ENCODE peak calls at places on chromosomes 6 and 20, in four cellular contexts. Q is IMR-90, J is GM12878, L is K562. A is an unnamed sample. For H3K4me1, the result is how much of the 10 kb centered on the place peaks cover.

GRCh38 chr6:127516676-127517273 is 2.4 kb downstream of the MTCL3 start:
- DNase-seq in Q (peak), J (no peak), L (peak), A (peak)

GRCh38 chr20:5463007-5463686 is 146.4 kb upstream of the PROKR2 start:
- DNase-seq in Q (no peak), J (no peak), L (no peak), A (no peak)

GRCh38 chr20:47350691-47351545 is 5.6 kb downstream of the ZMYND8 start:
- DNase-seq in Q (no peak), J (no peak), L (no peak), A (no peak)

GRCh38 chr6:114108119-114109002 is 137.4 kb upstream of the HDAC2 start:
- DNase-seq in Q (peak), J (no peak), L (peak), A (peak)

GRCh38 chr6:139520321-139520768 is 145.9 kb upstream of the CITED2 start:
- DNase-seq in Q (no peak), J (no peak), L (no peak), A (no peak)

GRCh38 chr6:121956782-121957181 is 442.7 kb upstream of the HSF2 start:
- DNase-seq in Q (no peak), J (no peak), L (no peak), A (no peak)

GRCh38 chr20:60700728-60701127 is 551.3 kb upstream of the CDH4 start:
- DNase-seq in Q (no peak), J (no peak), L (no peak), A (no peak)

GRCh38 chr6:110270166-110270565 is 88.0 kb downstream of the METTL24 start:
- DNase-seq in Q (peak), J (no peak), L (no peak), A (no peak)

GRCh38 chr6:127606131-127606562 is 29.2 kb downstream of the C6orf58 start:
- DNase-seq in Q (peak), J (no peak), L (no peak), A (peak)

GRCh38 chr6:170265655-170266054 is 25.2 kb downstream of the DLL1 start:
- DNase-seq in Q (no peak), J (no peak), L (no peak), A (no peak)

GRCh38 chr6:159117031-159117430 is 52.2 kb upstream of the FNDC1 start:
- DNase-seq in Q (peak), J (no peak), L (no peak), A (no peak)

GRCh38 chr20:58584881-58585752 is 66.0 kb upstream of the STX16 start:
- DNase-seq in Q (peak), J (no peak), L (no peak), A (no peak)

GRCh38 chr20:37886851-37887297 is 16.1 kb upstream of the VSTM2L start:
- DNase-seq in Q (no peak), J (peak), L (no peak), A (no peak)

GRCh38 chr6:42735976-42736375 is 9.9 kb downstream of the TBCC start:
- DNase-seq in Q (no peak), J (no peak), L (no peak), A (no peak)

GRCh38 chr20:40565681-40566040 is 123.4 kb downstream of the MAFB start:
- DNase-seq in Q (no peak), J (no peak), L (no peak), A (no peak)

DNA sequence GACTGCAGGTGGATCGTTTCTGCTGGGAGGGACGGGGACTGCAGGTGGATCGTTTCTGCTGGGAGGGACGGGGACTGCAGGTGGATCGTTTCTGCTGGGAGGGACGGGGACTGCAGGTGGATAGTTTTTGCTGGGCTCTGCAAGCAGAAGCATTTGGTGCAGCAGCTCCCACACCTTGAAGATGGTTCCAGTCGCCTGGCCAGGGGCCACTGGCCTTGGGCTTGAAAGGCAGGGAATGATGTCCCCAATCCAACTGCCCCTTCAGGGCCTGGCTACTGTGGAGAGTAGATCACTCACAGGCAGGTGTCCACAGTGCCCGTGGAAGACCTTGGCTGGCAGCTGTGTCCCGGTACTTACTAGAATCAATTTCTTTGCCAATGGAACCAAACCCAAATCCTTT is 68.2 kb downstream of the PSMG4 start:
- DNase-seq in Q (no peak), J (no peak), L (no peak), A (no peak)
- TF ChIP-seq ELK1 in Q (no peak), J (no peak), L (no peak), A (no peak)

DNA sequence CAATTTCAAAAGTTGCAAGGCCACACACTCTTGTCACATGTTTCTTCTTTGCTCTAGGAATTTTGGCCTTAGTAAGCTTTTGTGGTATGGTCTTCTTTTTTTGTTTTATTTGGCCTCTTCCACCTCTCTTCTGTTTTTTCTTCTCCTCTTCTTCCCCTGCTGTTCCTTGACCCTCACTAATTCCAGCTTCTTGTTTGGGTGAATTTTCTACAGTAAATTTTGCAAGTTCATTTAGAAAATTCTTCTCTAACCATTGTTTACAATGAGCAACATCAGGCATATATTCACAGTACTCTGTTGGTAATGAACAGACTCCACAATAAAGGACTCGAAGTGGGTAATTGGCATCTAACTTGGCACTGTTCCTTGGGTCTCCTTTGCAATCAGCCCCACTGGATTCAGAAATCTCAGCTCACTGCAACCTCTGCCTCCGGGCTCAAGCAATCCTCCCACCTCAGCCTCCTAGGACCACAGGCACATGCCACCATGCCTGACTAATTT is 5.0 kb downstream of the ASIP start:
- DNase-seq in Q (no peak), J (no peak), L (no peak), A (no peak)
- H3K4me1 ChIP-seq in Q (under half), J (under half), L (under half), A (under half)

DNA sequence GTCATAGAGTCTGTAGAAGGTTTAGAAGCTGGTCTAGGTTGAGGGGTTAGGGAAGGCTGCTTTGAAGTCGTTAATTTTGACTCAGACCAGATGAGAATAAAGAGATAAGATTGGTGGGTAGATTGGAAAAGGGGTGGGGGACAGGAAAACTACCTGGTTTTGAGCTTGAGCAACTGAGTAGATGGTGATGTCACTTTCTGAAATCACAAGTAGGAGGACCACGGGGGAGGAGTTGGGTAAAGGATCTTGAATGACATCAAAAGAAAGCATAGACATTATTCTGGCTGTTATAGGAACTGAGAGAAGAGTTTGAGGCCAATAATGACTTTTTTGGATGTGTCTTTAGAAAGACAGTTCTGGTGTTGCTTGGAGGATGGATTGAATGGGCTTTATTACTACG is 4.1 kb upstream of the COL9A1 start:
- DNase-seq in Q (no peak), J (no peak), L (no peak), A (no peak)
- TF ChIP-seq ELK1 in Q (no peak), J (no peak), L (no peak), A (no peak)

GRCh38 chr6:37135835-37136694 is 33.9 kb upstream of the PIM1 start:
- DNase-seq in Q (no peak), J (no peak), L (no peak), A (no peak)

GRCh38 chr6:37136821-37137200 is 33.1 kb upstream of the PIM1 start:
- DNase-seq in Q (no peak), J (no peak), L (no peak), A (no peak)

GRCh38 chr6:37137201-37137880 is 32.6 kb upstream of the PIM1 start:
- DNase-seq in Q (peak), J (no peak), L (peak), A (peak)

GRCh38 chr6:37131960-37132253 is 38.0 kb upstream of the PIM1 start:
- DNase-seq in Q (no peak), J (no peak), L (no peak), A (no peak)

DNA sequence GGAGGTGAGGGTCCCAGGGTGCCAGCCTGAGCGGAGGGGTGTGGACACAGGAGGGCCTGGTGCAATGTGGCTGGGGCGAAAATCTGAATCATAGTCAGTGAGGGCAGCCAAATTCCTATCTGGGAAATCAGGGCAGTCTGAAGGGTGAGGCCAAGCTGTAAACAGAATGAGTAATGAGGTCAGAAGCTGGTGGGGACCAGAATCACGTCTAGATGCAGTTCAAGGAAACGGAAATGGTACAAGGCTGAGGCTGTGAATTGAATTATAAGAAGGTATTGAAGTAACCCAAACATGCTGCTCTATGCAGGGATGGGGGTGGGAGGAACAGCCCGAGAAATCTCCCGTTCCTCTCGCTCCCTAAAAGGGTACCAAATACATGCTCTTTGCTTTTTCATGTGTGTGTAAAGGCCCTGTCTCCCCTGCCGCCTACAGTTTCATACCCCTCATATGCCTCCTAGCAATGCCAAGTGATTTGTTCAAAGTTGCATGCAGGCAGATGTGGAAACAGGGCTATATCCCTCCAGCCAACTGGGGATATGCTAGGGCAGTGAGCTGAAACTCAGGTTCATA is 35.2 kb upstream of the PIM1 start:
- DNase-seq in Q (peak), J (no peak), L (no peak), A (peak)
- H3K4me1 ChIP-seq in Q (under half), J (under half), L (under half), A (half or more)

GRCh38 chr20:17024513-17025105 is 202.2 kb upstream of the PCSK2 start:
- DNase-seq in Q (peak), J (no peak), L (no peak), A (peak)

GRCh38 chr20:17026346-17026745 is 200.5 kb upstream of the PCSK2 start:
- DNase-seq in Q (peak), J (no peak), L (no peak), A (no peak)

GRCh38 chr20:17023811-17024210 is 203.0 kb upstream of the PCSK2 start:
- DNase-seq in Q (peak), J (no peak), L (no peak), A (no peak)

GRCh38 chr20:17029698-17030097 is 197.1 kb upstream of the PCSK2 start:
- DNase-seq in Q (no peak), J (no peak), L (no peak), A (no peak)
- TF ChIP-seq ELK1 in Q (no peak), J (no peak), L (no peak), A (no peak)

GRCh38 chr6:2731281-2731909 is 19.3 kb downstream of the MYLK4 start:
- DNase-seq in Q (no peak), J (no peak), L (no peak), A (no peak)
- H3K4me1 ChIP-seq in Q (under half), J (under half), L (under half), A (under half)

GRCh38 chr20:24245093-24245492 is 224.3 kb upstream of the SYNDIG1 start:
- DNase-seq in Q (no peak), J (no peak), L (no peak), A (no peak)
- TF ChIP-seq ELK1 in Q (no peak), J (no peak), L (no peak), A (no peak)

DNA sequence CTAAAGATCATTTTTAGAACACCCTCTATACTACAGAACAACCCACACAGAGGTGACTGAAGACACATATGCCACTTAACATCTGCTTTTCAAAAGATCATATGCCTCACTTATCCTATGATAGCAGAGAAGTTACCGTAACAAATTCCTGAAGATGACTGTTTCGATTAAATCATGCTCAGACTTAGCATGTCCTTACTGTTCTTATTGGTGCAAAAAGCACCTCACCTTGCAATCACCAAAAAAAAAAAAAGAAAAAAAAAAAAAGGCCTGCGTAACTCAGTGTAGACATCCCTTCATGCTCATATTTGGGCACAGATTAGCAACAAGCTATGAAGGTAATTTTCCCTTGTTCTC is 17.7 kb upstream of the DST start:
- DNase-seq in Q (peak), J (no peak), L (no peak), A (no peak)
- H3K4me1 ChIP-seq in Q (under half), J (under half), L (under half), A (half or more)